ENCODE peak calls at places on chromosomes 6 and 20, in ten cellular contexts. One of them, this sample, is unnamed.

GRCh38 chr6:45297302-45297701 is 30.8 kb upstream of the RUNX2 start:
- DNase-seq in GM12878: no peak
- DNase-seq in SK-N-SH: no peak
- DNase-seq in AG09309: no peak
- DNase-seq in IMR-90: no peak
- DNase-seq in endodermal cell: no peak
- DNase-seq in upper lobe of left lung: no peak
- DNase-seq in body of pancreas: no peak
- DNase-seq in upper lobe of right lung: no peak
- DNase-seq in endothelial cell: no peak
- DNase-seq in this sample: no peak

GRCh38 chr6:107511410-107512070 is 21.6 kb downstream of the SOBP start:
- DNase-seq in upper lobe of right lung: no peak
- DNase-seq in GM12878: no peak
- DNase-seq in endothelial cell: no peak
- DNase-seq in body of pancreas: no peak
- DNase-seq in upper lobe of left lung: no peak
- DNase-seq in endodermal cell: no peak
- DNase-seq in SK-N-SH: no peak
- DNase-seq in IMR-90: no peak
- DNase-seq in AG09309: no peak
- DNase-seq in this sample: no peak

GRCh38 chr6:43926644-43927524 is 156.9 kb downstream of the VEGFA start:
- DNase-seq in upper lobe of left lung: peak; percentile 52
- DNase-seq in endodermal cell: peak; percentile 93
- DNase-seq in AG09309: peak; percentile 93
- DNase-seq in endothelial cell: no peak
- DNase-seq in body of pancreas: peak; percentile 79
- DNase-seq in IMR-90: peak; percentile 92
- DNase-seq in upper lobe of right lung: peak; percentile 78
- DNase-seq in SK-N-SH: peak; percentile 81
- DNase-seq in GM12878: no peak
- DNase-seq in this sample: no peak

GRCh38 chr6:25113436-25113835 is 165.7 kb upstream of the CARMIL1 start:
- DNase-seq in GM12878: no peak
- DNase-seq in upper lobe of left lung: no peak
- DNase-seq in IMR-90: no peak
- DNase-seq in body of pancreas: no peak
- DNase-seq in upper lobe of right lung: no peak
- DNase-seq in endodermal cell: no peak
- DNase-seq in endothelial cell: no peak
- DNase-seq in AG09309: no peak
- DNase-seq in SK-N-SH: no peak
- DNase-seq in this sample: no peak

GRCh38 chr6:116779569-116780164 is 14.1 kb upstream of the FAM162B start:
- DNase-seq in endothelial cell: no peak
- DNase-seq in AG09309: peak; percentile 7
- DNase-seq in upper lobe of left lung: no peak
- DNase-seq in upper lobe of right lung: no peak
- DNase-seq in body of pancreas: no peak
- DNase-seq in IMR-90: peak; percentile 36
- DNase-seq in GM12878: no peak
- DNase-seq in endodermal cell: no peak
- DNase-seq in SK-N-SH: peak; percentile 32
- DNase-seq in this sample: no peak

GRCh38 chr20:50982372-50982771 is 23.8 kb downstream of the MOCS3 start:
- DNase-seq in SK-N-SH: no peak
- DNase-seq in AG09309: no peak
- DNase-seq in upper lobe of left lung: no peak
- DNase-seq in GM12878: no peak
- DNase-seq in body of pancreas: no peak
- DNase-seq in IMR-90: peak; percentile 68
- DNase-seq in endothelial cell: no peak
- DNase-seq in endodermal cell: no peak
- DNase-seq in upper lobe of right lung: no peak
- DNase-seq in this sample: no peak

GRCh38 chr6:160279850-160280249 is 21.2 kb upstream of the SLC22A2 start:
- DNase-seq in body of pancreas: no peak
- DNase-seq in SK-N-SH: no peak
- DNase-seq in upper lobe of left lung: no peak
- DNase-seq in GM12878: no peak
- DNase-seq in endodermal cell: no peak
- DNase-seq in IMR-90: no peak
- DNase-seq in upper lobe of right lung: no peak
- DNase-seq in endothelial cell: no peak
- DNase-seq in AG09309: no peak
- DNase-seq in this sample: no peak

GRCh38 chr6:167907837-167908681 is 81.3 kb downstream of the AFDN start:
- DNase-seq in upper lobe of right lung: no peak
- DNase-seq in upper lobe of left lung: no peak
- DNase-seq in body of pancreas: no peak
- DNase-seq in SK-N-SH: peak; percentile 28
- DNase-seq in GM12878: no peak
- DNase-seq in AG09309: no peak
- DNase-seq in IMR-90: peak; percentile 28
- DNase-seq in endothelial cell: no peak
- DNase-seq in endodermal cell: no peak
- DNase-seq in this sample: no peak

GRCh38 chr6:5525209-5525608 is 263.9 kb downstream of the FARS2 start:
- DNase-seq in endothelial cell: no peak
- DNase-seq in GM12878: no peak
- DNase-seq in body of pancreas: no peak
- DNase-seq in upper lobe of right lung: no peak
- DNase-seq in endodermal cell: no peak
- DNase-seq in AG09309: peak; percentile 83
- DNase-seq in SK-N-SH: no peak
- DNase-seq in upper lobe of left lung: no peak
- DNase-seq in IMR-90: peak; percentile 40
- DNase-seq in this sample: no peak

GRCh38 chr6:90175627-90176538 is 120.8 kb downstream of the BACH2 start:
- DNase-seq in endodermal cell: no peak
- DNase-seq in AG09309: no peak
- DNase-seq in GM12878: no peak
- DNase-seq in endothelial cell: no peak
- DNase-seq in SK-N-SH: no peak
- DNase-seq in IMR-90: no peak
- DNase-seq in upper lobe of left lung: no peak
- DNase-seq in upper lobe of right lung: no peak
- DNase-seq in body of pancreas: no peak
- DNase-seq in this sample: peak; percentile 60

GRCh38 chr6:166446567-166447065 is 63.9 kb upstream of the MPC1 start:
- DNase-seq in AG09309: no peak
- DNase-seq in body of pancreas: no peak
- DNase-seq in endothelial cell: no peak
- DNase-seq in IMR-90: peak; percentile 15
- DNase-seq in SK-N-SH: no peak
- DNase-seq in upper lobe of right lung: no peak
- DNase-seq in GM12878: no peak
- DNase-seq in upper lobe of left lung: no peak
- DNase-seq in endodermal cell: peak; percentile 66
- DNase-seq in this sample: no peak

GRCh38 chr6:56821005-56821432 is 133.9 kb upstream of the BEND6 start:
- DNase-seq in IMR-90: no peak
- DNase-seq in endothelial cell: no peak
- DNase-seq in body of pancreas: no peak
- DNase-seq in GM12878: no peak
- DNase-seq in endodermal cell: no peak
- DNase-seq in SK-N-SH: no peak
- DNase-seq in AG09309: no peak
- DNase-seq in upper lobe of left lung: no peak
- DNase-seq in upper lobe of right lung: no peak
- DNase-seq in this sample: no peak

GRCh38 chr20:48921883-48922867 is 664 bp downstream of the ARFGEF2 start:
- DNase-seq in GM12878: no peak
- DNase-seq in upper lobe of left lung: no peak
- DNase-seq in body of pancreas: peak; percentile 64
- DNase-seq in SK-N-SH: peak; percentile 85
- DNase-seq in IMR-90: peak; percentile 34
- DNase-seq in endodermal cell: no peak
- DNase-seq in AG09309: no peak
- DNase-seq in endothelial cell: no peak
- DNase-seq in upper lobe of right lung: no peak
- DNase-seq in this sample: no peak

GRCh38 chr6:35402136-35402855 is 49.8 kb upstream of the FANCE start:
- DNase-seq in endodermal cell: no peak
- DNase-seq in endothelial cell: no peak
- DNase-seq in GM12878: peak; percentile 51
- DNase-seq in upper lobe of left lung: no peak
- DNase-seq in body of pancreas: peak; percentile 78
- DNase-seq in IMR-90: no peak
- DNase-seq in AG09309: no peak
- DNase-seq in SK-N-SH: no peak
- DNase-seq in upper lobe of right lung: peak; percentile 75
- DNase-seq in this sample: no peak

GRCh38 chr6:135990855-135991464 is 139.5 kb downstream of the PDE7B start:
- DNase-seq in upper lobe of right lung: no peak
- DNase-seq in GM12878: no peak
- DNase-seq in body of pancreas: no peak
- DNase-seq in AG09309: no peak
- DNase-seq in endothelial cell: no peak
- DNase-seq in upper lobe of left lung: no peak
- DNase-seq in IMR-90: no peak
- DNase-seq in SK-N-SH: no peak
- DNase-seq in endodermal cell: no peak
- DNase-seq in this sample: no peak

GRCh38 chr6:146990284-146990683 is 213.9 kb upstream of the STXBP5 start:
- DNase-seq in SK-N-SH: no peak
- DNase-seq in endothelial cell: no peak
- DNase-seq in AG09309: no peak
- DNase-seq in endodermal cell: no peak
- DNase-seq in IMR-90: peak; percentile 66
- DNase-seq in upper lobe of left lung: no peak
- DNase-seq in upper lobe of right lung: no peak
- DNase-seq in body of pancreas: no peak
- DNase-seq in GM12878: no peak
- DNase-seq in this sample: no peak

GRCh38 chr6:25665455-25665854 is 13.4 kb downstream of the SCGN start:
- DNase-seq in GM12878: no peak
- DNase-seq in endodermal cell: no peak
- DNase-seq in endothelial cell: no peak
- DNase-seq in IMR-90: no peak
- DNase-seq in body of pancreas: no peak
- DNase-seq in SK-N-SH: no peak
- DNase-seq in upper lobe of left lung: no peak
- DNase-seq in upper lobe of right lung: no peak
- DNase-seq in AG09309: no peak
- DNase-seq in this sample: no peak

GRCh38 chr20:32761831-32762753 is at the start of gene DNMT3B:
- DNase-seq in GM12878: no peak
- DNase-seq in AG09309: no peak
- DNase-seq in endothelial cell: peak; percentile 84
- DNase-seq in upper lobe of right lung: peak; percentile 89
- DNase-seq in SK-N-SH: peak; percentile 99
- DNase-seq in IMR-90: peak; percentile 73
- DNase-seq in upper lobe of left lung: peak; percentile 96
- DNase-seq in endodermal cell: peak; percentile 97
- DNase-seq in body of pancreas: peak; percentile 81
- DNase-seq in this sample: peak; percentile 81
- TF ChIP-seq CTCF in GM12878: no peak
- TF ChIP-seq CTCF in AG09309: peak; percentile 18
- TF ChIP-seq CTCF in endothelial cell: peak; percentile 21
- TF ChIP-seq CTCF in upper lobe of right lung: peak; percentile 9
- TF ChIP-seq CTCF in SK-N-SH: peak; percentile 28
- TF ChIP-seq CTCF in IMR-90: peak; percentile 46
- TF ChIP-seq CTCF in upper lobe of left lung: peak; percentile 41
- TF ChIP-seq CTCF in endodermal cell: peak; percentile 59
- TF ChIP-seq CTCF in body of pancreas: peak; percentile 35
- TF ChIP-seq CTCF in this sample: no peak

GRCh38 chr20:36384022-36384619 is 78.0 kb downstream of the DLGAP4 start:
- DNase-seq in IMR-90: peak; percentile 24
- DNase-seq in upper lobe of right lung: no peak
- DNase-seq in body of pancreas: no peak
- DNase-seq in endothelial cell: peak; percentile 73
- DNase-seq in SK-N-SH: no peak
- DNase-seq in upper lobe of left lung: no peak
- DNase-seq in GM12878: no peak
- DNase-seq in AG09309: no peak
- DNase-seq in endodermal cell: peak; percentile 97
- DNase-seq in this sample: no peak
- TF ChIP-seq CTCF in IMR-90: peak; percentile 16
- TF ChIP-seq CTCF in upper lobe of right lung: no peak
- TF ChIP-seq CTCF in body of pancreas: no peak
- TF ChIP-seq CTCF in endothelial cell: no peak
- TF ChIP-seq CTCF in SK-N-SH: no peak
- TF ChIP-seq CTCF in upper lobe of left lung: no peak
- TF ChIP-seq CTCF in GM12878: no peak
- TF ChIP-seq CTCF in AG09309: peak; percentile 20
- TF ChIP-seq CTCF in endodermal cell: peak; percentile 64
- TF ChIP-seq CTCF in this sample: no peak

GRCh38 chr20:38116409-38117165 is 48.5 kb downstream of the TGM2 start:
- DNase-seq in SK-N-SH: no peak
- DNase-seq in upper lobe of right lung: no peak
- DNase-seq in IMR-90: no peak
- DNase-seq in endodermal cell: no peak
- DNase-seq in endothelial cell: no peak
- DNase-seq in AG09309: no peak
- DNase-seq in upper lobe of left lung: no peak
- DNase-seq in body of pancreas: no peak
- DNase-seq in GM12878: no peak
- DNase-seq in this sample: no peak

GRCh38 chr20:38115896-38116295 is 49.2 kb downstream of the TGM2 start:
- DNase-seq in upper lobe of left lung: no peak
- DNase-seq in upper lobe of right lung: no peak
- DNase-seq in AG09309: no peak
- DNase-seq in endodermal cell: no peak
- DNase-seq in body of pancreas: no peak
- DNase-seq in endothelial cell: no peak
- DNase-seq in SK-N-SH: no peak
- DNase-seq in GM12878: no peak
- DNase-seq in IMR-90: no peak
- DNase-seq in this sample: no peak

GRCh38 chr20:38114353-38114791 is 50.7 kb downstream of the TGM2 start:
- DNase-seq in AG09309: no peak
- DNase-seq in endodermal cell: peak; percentile 15
- DNase-seq in endothelial cell: no peak
- DNase-seq in body of pancreas: no peak
- DNase-seq in IMR-90: peak; percentile 67
- DNase-seq in SK-N-SH: no peak
- DNase-seq in GM12878: no peak
- DNase-seq in upper lobe of right lung: no peak
- DNase-seq in upper lobe of left lung: no peak
- DNase-seq in this sample: no peak

GRCh38 chr20:38113401-38114325 is 51.4 kb downstream of the TGM2 start:
- DNase-seq in SK-N-SH: no peak
- DNase-seq in GM12878: no peak
- DNase-seq in endothelial cell: peak; percentile 49
- DNase-seq in endodermal cell: peak; percentile 92
- DNase-seq in AG09309: no peak
- DNase-seq in upper lobe of left lung: no peak
- DNase-seq in IMR-90: no peak
- DNase-seq in body of pancreas: no peak
- DNase-seq in upper lobe of right lung: no peak
- DNase-seq in this sample: no peak

GRCh38 chr20:38115205-38115604 is 49.9 kb downstream of the TGM2 start:
- DNase-seq in endothelial cell: no peak
- DNase-seq in IMR-90: no peak
- DNase-seq in upper lobe of right lung: no peak
- DNase-seq in body of pancreas: no peak
- DNase-seq in upper lobe of left lung: no peak
- DNase-seq in GM12878: no peak
- DNase-seq in SK-N-SH: no peak
- DNase-seq in AG09309: no peak
- DNase-seq in endodermal cell: peak; percentile 13
- DNase-seq in this sample: no peak
- TF ChIP-seq CTCF in endothelial cell: no peak
- TF ChIP-seq CTCF in IMR-90: no peak
- TF ChIP-seq CTCF in upper lobe of right lung: no peak
- TF ChIP-seq CTCF in body of pancreas: no peak
- TF ChIP-seq CTCF in upper lobe of left lung: no peak
- TF ChIP-seq CTCF in GM12878: no peak
- TF ChIP-seq CTCF in SK-N-SH: peak; percentile 24
- TF ChIP-seq CTCF in AG09309: no peak
- TF ChIP-seq CTCF in endodermal cell: peak; percentile 48
- TF ChIP-seq CTCF in this sample: no peak

GRCh38 chr6:6712258-6712978 is 123.9 kb downstream of the LY86 start:
- DNase-seq in IMR-90: peak; percentile 87
- DNase-seq in AG09309: peak; percentile 66
- DNase-seq in endodermal cell: no peak
- DNase-seq in SK-N-SH: no peak
- DNase-seq in endothelial cell: no peak
- DNase-seq in GM12878: no peak
- DNase-seq in body of pancreas: peak; percentile 73
- DNase-seq in upper lobe of right lung: peak; percentile 72
- DNase-seq in upper lobe of left lung: no peak
- DNase-seq in this sample: no peak
- TF ChIP-seq CTCF in IMR-90: peak; percentile 12
- TF ChIP-seq CTCF in AG09309: no peak
- TF ChIP-seq CTCF in endodermal cell: no peak
- TF ChIP-seq CTCF in SK-N-SH: no peak
- TF ChIP-seq CTCF in endothelial cell: no peak
- TF ChIP-seq CTCF in GM12878: no peak
- TF ChIP-seq CTCF in body of pancreas: peak; percentile 50
- TF ChIP-seq CTCF in upper lobe of right lung: no peak
- TF ChIP-seq CTCF in upper lobe of left lung: no peak
- TF ChIP-seq CTCF in this sample: no peak

This sample was measured in activated B cell treated with CpG ODN at 0.5 μM for 24 hours.